ENCODE peak calls at places on chromosomes 3 and 15, in seven cellular contexts. H is PC-9; D is fibroblast of lung; L is uterus; G is GM06990; Z is CD8-positive, alpha-beta T cell; Q is brain microvascular endothelial cell. V is an unnamed sample.

GRCh38 chr15:40340038-40340739 is 550 bp downstream of the CCDC9B start:
- DNase-seq in H (no peak), L (peak), G (no peak), Q (no peak), Z (no peak), D (peak), V (no peak)

GRCh38 chr3:109731639-109732473 is 394.5 kb upstream of the DPPA4 start:
- DNase-seq in G (peak), D (peak), L (no peak), Z (peak), H (peak), Q (peak), V (no peak)

GRCh38 chr15:92407343-92407742 is 13.7 kb downstream of the ST8SIA2 start:
- DNase-seq in Z (no peak), Q (no peak), H (no peak), L (no peak), D (no peak), G (no peak), V (no peak)

GRCh38 chr3:12750223-12750622 is 8.8 kb downstream of the TMEM40 start:
- DNase-seq in L (peak), Q (peak), Z (no peak), D (peak), H (peak), G (no peak), V (no peak)

GRCh38 chr3:10522646-10523303 is 17.4 kb upstream of the ATP2B2 start:
- DNase-seq in Q (no peak), G (no peak), D (no peak), L (no peak), H (no peak), Z (no peak), V (no peak)

GRCh38 chr3:82022836-82023235 is 261.4 kb upstream of the GBE1 start:
- DNase-seq in D (no peak), H (no peak), Q (no peak), L (no peak), Z (no peak), G (no peak), V (no peak)

GRCh38 chr15:83289160-83289559 is 4.7 kb upstream of the BNC1 start:
- DNase-seq in Q (no peak), L (no peak), G (no peak), H (no peak), Z (no peak), D (no peak), V (no peak)

GRCh38 chr3:170999737-171000242 is 26.7 kb downstream of the SLC2A2 start:
- DNase-seq in G (no peak), D (peak), Z (no peak), H (peak), Q (peak), L (peak), V (no peak)

GRCh38 chr3:62128028-62128427 is 245.3 kb downstream of the FEZF2 start:
- DNase-seq in L (no peak), D (peak), H (no peak), Z (no peak), Q (no peak), G (no peak), V (no peak)

GRCh38 chr15:26889298-26889898 is 22.5 kb downstream of the GABRA5 start:
- DNase-seq in H (peak), D (peak), Q (peak), Z (peak), G (no peak), L (peak), V (peak)

GRCh38 chr3:107100573-107100972 is 276.7 kb upstream of the CCDC54 start:
- DNase-seq in H (no peak), Z (no peak), Q (no peak), L (no peak), D (no peak), G (no peak), V (no peak)

GRCh38 chr3:77186728-77187127 is 146.8 kb downstream of the ROBO2 start:
- DNase-seq in H (no peak), L (no peak), G (no peak), Z (no peak), Q (no peak), D (peak), V (no peak)

GRCh38 chr3:12730511-12731234 is 28.4 kb downstream of the TMEM40 start:
- DNase-seq in G (no peak), L (no peak), Z (no peak), Q (no peak), D (no peak), H (no peak), V (no peak)

GRCh38 chr3:186268616-186269448 is 93.2 kb downstream of the DGKG start:
- DNase-seq in D (peak), Q (no peak), Z (no peak), L (no peak), H (peak), G (no peak), V (no peak)

GRCh38 chr15:48112242-48112641 is 8.5 kb upstream of the SLC24A5 start:
- DNase-seq in D (peak), Q (no peak), L (no peak), Z (no peak), H (no peak), G (no peak), V (no peak)

GRCh38 chr15:58873267-58873666 is 60.2 kb downstream of the SLTM start:
- DNase-seq in Z (no peak), D (peak), Q (peak), G (no peak), L (no peak), H (no peak), V (no peak)

GRCh38 chr3:100437879-100438622 is 36.7 kb downstream of the LNP1 start:
- DNase-seq in Q (no peak), G (no peak), L (no peak), Z (no peak), H (no peak), D (no peak), V (no peak)

GRCh38 chr15:78620021-78620838 is 566 bp downstream of the CHRNA3 start:
- DNase-seq in H (no peak), D (no peak), Z (no peak), G (no peak), Q (no peak), L (no peak), V (no peak)

GRCh38 chr15:62896969-62897486 is 145.5 kb upstream of the TPM1 start:
- DNase-seq in D (peak), Z (no peak), Q (peak), H (peak), L (peak), G (no peak), V (no peak)

GRCh38 chr3:113438224-113438623 is 3.1 kb downstream of the CFAP44 start:
- DNase-seq in G (no peak), Q (no peak), Z (no peak), H (no peak), L (no peak), D (no peak), V (no peak)

GRCh38 chr3:139107424-139108252 is 62.9 kb upstream of the PRR23C start:
- DNase-seq in G (no peak), Q (no peak), L (no peak), H (no peak), D (no peak), Z (no peak), V (no peak)

GRCh38 chr3:129911261-129911861 is 17.9 kb upstream of the TMCC1 start:
- DNase-seq in H (no peak), G (no peak), L (no peak), Q (no peak), Z (no peak), D (no peak), V (no peak)

GRCh38 chr3:156554515-156554841 is 439 bp downstream of the SSR3 start:
- DNase-seq in Z (no peak), Q (no peak), G (no peak), L (no peak), H (no peak), D (no peak), V (no peak)

GRCh38 chr15:71366926-71367325 is 251.7 kb downstream of the THSD4 start:
- DNase-seq in Q (peak), Z (no peak), L (no peak), G (no peak), H (no peak), D (peak), V (no peak)

GRCh38 chr3:183378008-183378407 is 50.4 kb downstream of the MCF2L2 start:
- DNase-seq in Z (no peak), L (no peak), D (no peak), G (no peak), H (no peak), Q (no peak), V (no peak)

GRCh38 chr15:74040115-74040850 is 42.1 kb downstream of the GOLGA6A start:
- DNase-seq in G (no peak), Q (peak), L (peak), D (peak), H (no peak), Z (no peak), V (no peak)

GRCh38 chr3:99929409-99930139 is 111.9 kb downstream of the CMSS1 start:
- DNase-seq in Q (no peak), D (peak), H (no peak), L (peak), G (no peak), Z (no peak), V (no peak)

GRCh38 chr3:25727316-25727715 is 55.9 kb downstream of the NGLY1 start:
- DNase-seq in G (no peak), Q (no peak), Z (no peak), L (no peak), D (no peak), H (no peak), V (no peak)

GRCh38 chr15:25811481-25811906 is 51.6 kb downstream of the ATP10A start:
- DNase-seq in Z (no peak), Q (no peak), H (no peak), G (peak), D (no peak), L (no peak), V (peak)

GRCh38 chr15:25810631-25811077 is 52.5 kb downstream of the ATP10A start:
- DNase-seq in Q (no peak), H (no peak), L (no peak), Z (no peak), D (no peak), G (no peak), V (no peak)

GRCh38 chr15:25812845-25813244 is 50.3 kb downstream of the ATP10A start:
- DNase-seq in H (no peak), D (no peak), Q (no peak), Z (no peak), G (no peak), L (no peak), V (no peak)

GRCh38 chr15:25812073-25812472 is 51.1 kb downstream of the ATP10A start:
- DNase-seq in L (no peak), Q (no peak), Z (no peak), H (no peak), G (no peak), D (no peak), V (no peak)

DNA sequence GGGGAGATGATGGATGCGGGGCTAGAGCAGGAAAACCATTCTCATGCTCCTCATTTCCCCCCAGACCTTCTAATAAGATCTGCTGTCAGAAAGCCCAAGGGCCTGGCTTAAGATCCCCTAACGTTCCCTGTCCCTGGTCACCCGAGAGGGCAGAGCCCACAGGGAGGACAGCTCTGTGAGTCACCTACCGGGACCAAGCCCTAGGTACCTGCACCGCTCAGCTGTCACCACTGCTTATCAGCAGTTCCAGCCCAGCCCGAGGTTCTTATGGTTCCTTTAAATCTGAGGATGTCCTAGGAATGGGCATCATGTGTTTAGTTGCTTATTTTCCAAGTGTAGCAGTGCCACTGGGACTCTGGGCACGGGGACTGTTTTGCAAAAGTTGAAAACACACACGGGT is 53.0 kb downstream of the ATP10A start:
- DNase-seq in Q (no peak), D (no peak), Z (no peak), L (no peak), G (no peak), H (no peak), V (no peak)
- TF ChIP-seq CTCF in Q (no peak), D (no peak), Z (no peak), L (no peak), G (no peak), H (no peak), V (no peak)

GRCh38 chr3:29649815-29650547 is 369.1 kb downstream of the RBMS3 start:
- DNase-seq in D (peak), Z (no peak), G (peak), H (no peak), L (no peak), Q (peak), V (peak)

DNA sequence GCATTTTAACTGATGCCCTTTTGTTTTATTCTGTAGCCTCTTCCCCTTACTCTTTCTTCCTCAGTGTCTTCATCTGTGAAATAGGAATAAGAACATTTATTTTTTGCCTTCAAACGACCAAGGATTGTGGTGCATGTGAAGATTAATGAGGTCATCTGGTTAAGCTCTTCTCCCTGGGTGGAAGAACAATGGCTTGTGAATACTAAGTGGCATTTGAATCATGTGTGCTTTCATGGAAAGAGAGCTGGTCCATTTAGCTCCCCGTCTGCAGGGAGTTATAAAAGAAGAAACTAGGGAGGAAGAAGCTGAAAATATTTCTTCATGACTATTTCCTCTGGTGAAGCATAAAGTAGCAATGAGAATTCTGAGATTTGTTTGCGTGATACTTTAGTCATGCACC is 374.1 kb downstream of the RBMS3 start:
- DNase-seq in L (no peak), Z (no peak), H (no peak), Q (no peak), G (no peak), D (no peak), V (no peak)
- H3K4me3 ChIP-seq in L (no peak), Z (no peak), H (no peak), Q (no peak), G (no peak), D (no peak), V (no peak)

GRCh38 chr3:87233805-87234204 is 6.7 kb downstream of the CHMP2B start:
- DNase-seq in Z (no peak), Q (no peak), G (no peak), H (no peak), L (no peak), D (no peak), V (no peak)

DNA sequence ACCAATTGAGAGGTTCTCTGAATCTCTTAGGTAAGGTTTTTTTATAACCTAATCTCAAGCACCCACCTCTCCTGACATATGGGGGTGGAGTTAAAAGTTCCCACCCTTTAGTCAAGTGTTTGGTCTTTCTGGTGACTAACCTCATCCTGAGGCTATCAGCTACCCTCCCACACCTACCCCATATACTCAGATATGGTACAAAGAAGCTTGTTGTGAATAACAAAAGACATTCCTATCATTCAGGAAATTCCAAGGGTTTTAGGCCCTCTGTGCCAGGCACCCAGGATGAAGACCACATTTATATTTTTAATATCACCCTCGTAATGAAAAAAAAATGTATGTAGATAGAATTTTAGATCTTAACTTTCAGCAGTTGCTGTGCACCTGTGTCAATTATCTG is 9.0 kb downstream of the CHMP2B start:
- DNase-seq in Q (no peak), L (no peak), G (no peak), Z (no peak), D (no peak), H (no peak), V (no peak)
- TF ChIP-seq CTCF in Q (no peak), L (no peak), G (no peak), Z (no peak), D (no peak), H (no peak), V (no peak)

DNA sequence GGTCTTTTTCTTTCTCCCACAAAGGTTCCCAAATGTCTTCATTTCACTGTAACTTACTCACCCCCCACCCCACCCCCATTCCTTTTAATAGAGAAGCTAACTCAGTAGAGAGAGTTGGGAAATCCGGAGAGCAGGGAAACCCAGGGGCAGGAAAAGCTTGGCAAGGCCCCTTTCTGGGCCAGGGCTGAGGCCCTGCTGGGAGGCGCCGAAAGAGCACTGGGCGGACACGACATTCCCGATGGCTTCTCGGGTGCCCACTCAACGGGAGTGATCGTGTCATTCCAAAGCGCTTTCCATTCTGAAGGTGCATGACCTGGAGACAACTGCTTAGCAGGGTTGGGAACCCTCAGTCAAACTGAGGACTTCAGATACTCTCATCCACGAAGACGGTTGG is 1.6 kb upstream of the DALRD3 start:
- DNase-seq in L (no peak), Z (no peak), Q (no peak), G (no peak), H (no peak), D (no peak), V (no peak)
- H3K4me3 ChIP-seq in L (peak), Z (no peak), Q (peak), G (peak), H (peak), D (peak), V (peak)

GRCh38 chr3:128133273-128133883 is 9.8 kb upstream of the RUVBL1 start:
- DNase-seq in Q (peak), D (peak), L (no peak), Z (peak), G (no peak), H (peak), V (no peak)
- TF ChIP-seq CTCF in Q (peak), D (peak), L (peak), Z (peak), G (peak), H (peak), V (peak)

GRCh38 chr3:152174876-152175575 is 93.7 kb upstream of the MBNL1 start:
- DNase-seq in G (no peak), D (no peak), Q (peak), L (no peak), H (no peak), Z (no peak), V (no peak)
- H3K4me3 ChIP-seq in G (no peak), D (no peak), Q (no peak), L (no peak), H (no peak), Z (no peak), V (no peak)

GRCh38 chr15:34608517-34608916 is 25.1 kb upstream of the GOLGA8B start:
- DNase-seq in L (no peak), G (no peak), D (no peak), Z (no peak), Q (no peak), H (no peak), V (no peak)

GRCh38 chr15:34606545-34606944 is 23.1 kb upstream of the GOLGA8B start:
- DNase-seq in Q (no peak), H (no peak), G (no peak), D (peak), L (no peak), Z (no peak), V (no peak)

GRCh38 chr15:34609102-34609501 is 25.7 kb upstream of the GOLGA8B start:
- DNase-seq in G (no peak), Q (no peak), H (no peak), Z (no peak), D (no peak), L (no peak), V (no peak)

GRCh38 chr15:34609658-34610057 is 26.2 kb upstream of the GOLGA8B start:
- DNase-seq in G (no peak), Q (no peak), L (no peak), D (no peak), H (no peak), Z (no peak), V (peak)

DNA sequence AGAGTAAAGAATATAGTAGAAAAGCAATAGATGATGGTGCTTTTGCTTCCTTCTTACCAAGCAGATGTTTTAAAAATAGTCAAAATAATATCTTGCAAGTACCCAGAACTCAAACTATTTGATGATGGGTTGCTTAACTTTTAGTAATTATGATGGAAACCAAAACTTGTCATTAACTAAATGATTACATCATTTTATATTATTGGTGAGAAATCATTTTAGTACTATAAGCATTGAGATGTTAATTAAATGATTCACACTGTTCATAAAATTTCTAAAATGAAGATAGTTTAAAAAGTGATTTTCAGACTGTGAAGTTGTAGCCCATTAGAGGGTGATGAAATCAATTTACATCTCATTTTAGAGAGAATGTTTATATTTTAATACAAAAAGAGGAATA is 24.4 kb upstream of the GOLGA8B start:
- DNase-seq in H (no peak), D (no peak), Q (no peak), G (no peak), L (no peak), Z (no peak), V (no peak)
- TF ChIP-seq CTCF in H (no peak), D (no peak), Q (no peak), G (no peak), L (no peak), Z (no peak), V (no peak)

GRCh38 chr15:50304856-50305255 is 39.3 kb upstream of the HDC start:
- DNase-seq in D (no peak), L (no peak), G (no peak), Z (no peak), H (no peak), Q (no peak), V (no peak)
- H3K4me3 ChIP-seq in D (no peak), L (no peak), G (no peak), Z (no peak), H (no peak), Q (no peak), V (no peak)